ENCODE peak calls at places on chromosomes 16 and 17, in ten cellular contexts. D is A549, I is IMR-90, C is K562, N is uterus, W is HCT116, G is H54, R is esophagus squamous epithelium, E is ovary, M is suprapubic skin. L is an unnamed sample.
A peak's percentile ranks its signal among the peaks of the same experiment; 100 is the strongest.

GRCh38 chr17:62668091-62668804 is 40.8 kb downstream of the MRC2 start:
- DNase-seq in E (peak; percentile 9), I (no peak), N (no peak), D (no peak), G (no peak), M (peak; percentile 72), C (no peak), R (no peak), W (no peak), L (no peak)

GRCh38 chr17:68033636-68034451 is 1.7 kb upstream of the KPNA2 start:
- DNase-seq in I (peak; percentile 65), N (no peak), M (no peak), C (peak; percentile 48), G (peak; percentile 63), W (peak; percentile 65), E (no peak), D (peak; percentile 90), R (no peak), L (peak; percentile 17)

GRCh38 chr17:57338257-57338919 is 82.1 kb downstream of the MSI2 start:
- DNase-seq in N (no peak), R (no peak), E (no peak), G (no peak), W (no peak), C (no peak), M (no peak), D (no peak), I (no peak), L (no peak)

GRCh38 chr17:6361733-6362132 is 73.2 kb downstream of the AIPL1 start:
- DNase-seq in M (peak; percentile 2), D (peak; percentile 35), I (no peak), C (no peak), W (peak; percentile 24), N (no peak), E (no peak), R (no peak), G (no peak), L (peak; percentile 27)

GRCh38 chr16:28898266-28898665 is 20.0 kb downstream of the ATP2A1 start:
- DNase-seq in N (no peak), C (no peak), R (no peak), I (no peak), G (peak; percentile 61), W (no peak), D (no peak), M (no peak), E (no peak), L (no peak)

GRCh38 chr17:49696233-49696761 is 11.5 kb downstream of the SLC35B1 start:
- DNase-seq in M (no peak), N (no peak), C (no peak), G (no peak), D (no peak), R (no peak), E (no peak), I (peak; percentile 17), W (no peak), L (no peak)

GRCh38 chr17:82267575-82268379 is 5.7 kb downstream of the CSNK1D start:
- DNase-seq in E (peak; percentile 87), G (peak; percentile 97), C (peak; percentile 83), D (peak; percentile 94), M (peak; percentile 96), W (no peak), N (peak; percentile 91), R (peak; percentile 20), I (peak; percentile 96), L (peak; percentile 79)

GRCh38 chr17:27783951-27784350 is 16.4 kb downstream of the NOS2 start:
- DNase-seq in E (no peak), R (no peak), I (no peak), N (no peak), D (no peak), W (no peak), C (no peak), G (no peak), M (no peak), L (no peak)

GRCh38 chr16:56352351-56353053 is 72.8 kb downstream of the AMFR start:
- DNase-seq in I (no peak), G (no peak), N (peak; percentile 5), R (no peak), D (no peak), M (peak; percentile 67), W (no peak), E (peak; percentile 20), C (no peak), L (no peak)

GRCh38 chr17:1485748-1486376 is 6.6 kb downstream of the MYO1C start:
- DNase-seq in N (peak; percentile 72), G (peak; percentile 77), R (no peak), M (no peak), E (peak; percentile 79), D (peak; percentile 76), C (peak; percentile 47), I (peak; percentile 60), W (no peak), L (peak; percentile 53)

GRCh38 chr16:69563605-69564580 is 1.9 kb upstream of the NFAT5 start:
- DNase-seq in E (no peak), I (peak; percentile 65), C (peak; percentile 58), R (no peak), N (no peak), D (no peak), G (no peak), M (no peak), W (no peak), L (peak; percentile 59)

GRCh38 chr17:19238167-19238505 is 970 bp downstream of the EPN2 start:
- DNase-seq in E (peak; percentile 65), C (no peak), R (no peak), D (peak; percentile 58), M (no peak), G (peak; percentile 25), W (no peak), N (peak; percentile 51), I (no peak), L (peak; percentile 38)

GRCh38 chr16:85017151-85017550 is 5.8 kb upstream of the ZDHHC7 start:
- DNase-seq in M (no peak), I (peak; percentile 39), D (no peak), N (no peak), R (no peak), E (no peak), G (no peak), C (no peak), W (no peak), L (no peak)

GRCh38 chr17:17344507-17345293 is 41.5 kb downstream of the NT5M start:
- DNase-seq in C (no peak), I (no peak), E (peak; percentile 33), G (no peak), R (no peak), N (no peak), D (no peak), M (peak; percentile 71), W (no peak), L (no peak)

GRCh38 chr17:1592751-1593629 is 30.4 kb upstream of the PITPNA start:
- DNase-seq in W (no peak), M (no peak), R (no peak), G (no peak), D (no peak), E (no peak), C (peak; percentile 43), I (no peak), N (no peak), L (no peak)

GRCh38 chr17:79836952-79837887 is 2.0 kb downstream of the CBX4 start:
- DNase-seq in N (no peak), I (peak; percentile 74), M (no peak), W (peak; percentile 62), E (peak; percentile 66), C (peak; percentile 67), R (no peak), D (peak; percentile 80), G (peak; percentile 63), L (peak; percentile 78)
- TF ChIP-seq POLR2A in N (no peak), I (no peak), M (no peak), W (no peak), E (no peak), C (no peak), R (no peak), D (no peak), G (no peak), L (no peak)

GRCh38 chr16:88968589-88969280 is 8.3 kb downstream of the CBFA2T3 start:
- DNase-seq in I (no peak), C (no peak), W (no peak), N (no peak), D (no peak), E (no peak), G (no peak), R (no peak), M (no peak), L (no peak)
- TF ChIP-seq POLR2A in I (no peak), C (peak; percentile 44), W (no peak), N (no peak), D (no peak), E (no peak), G (no peak), R (no peak), M (no peak), L (no peak)

DNA sequence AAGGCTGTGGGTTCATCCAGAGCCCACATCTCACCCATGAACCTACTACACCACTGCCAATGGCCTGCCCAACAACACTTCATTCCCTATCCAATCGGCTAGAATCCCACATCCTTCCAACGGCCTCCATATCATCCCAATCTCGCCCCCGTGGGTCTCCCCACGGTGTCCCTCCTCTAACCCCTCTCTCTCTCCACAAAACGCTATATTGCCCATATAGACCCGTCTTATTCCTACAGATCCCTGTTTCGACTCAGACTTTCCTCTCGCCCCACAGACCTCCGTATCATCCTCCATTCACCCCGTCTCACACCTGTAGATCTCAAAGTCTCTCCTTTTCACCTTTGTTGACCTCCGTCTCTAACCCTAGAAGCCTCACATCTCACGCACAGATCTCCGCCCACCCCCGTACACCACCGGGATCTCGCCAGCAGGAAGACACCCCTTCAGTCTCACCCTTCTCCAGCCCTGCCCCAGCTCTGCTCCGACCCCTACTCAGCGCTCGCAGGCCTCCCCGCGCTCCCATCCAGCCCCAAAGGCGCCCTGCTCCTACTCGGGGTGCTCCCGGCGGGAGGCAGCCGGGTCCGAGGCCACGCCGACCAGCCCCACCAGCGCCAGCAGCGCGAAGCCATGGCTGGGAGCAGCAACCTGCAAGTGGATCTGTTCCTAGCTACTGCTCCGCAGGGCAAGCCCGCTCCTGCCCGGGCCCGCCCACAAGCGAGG is at the start of gene FDXR:
- DNase-seq in C (no peak), I (peak; percentile 3), G (no peak), M (no peak), E (peak; percentile 41), N (no peak), D (peak; percentile 60), W (no peak), R (no peak), L (no peak)
- TF ChIP-seq POLR2A in C (peak; percentile 56), I (no peak), G (peak; percentile 96), M (peak; percentile 23), E (peak; percentile 72), N (peak; percentile 74), D (peak; percentile 99), W (peak; percentile 97), R (no peak), L (no peak)

DNA sequence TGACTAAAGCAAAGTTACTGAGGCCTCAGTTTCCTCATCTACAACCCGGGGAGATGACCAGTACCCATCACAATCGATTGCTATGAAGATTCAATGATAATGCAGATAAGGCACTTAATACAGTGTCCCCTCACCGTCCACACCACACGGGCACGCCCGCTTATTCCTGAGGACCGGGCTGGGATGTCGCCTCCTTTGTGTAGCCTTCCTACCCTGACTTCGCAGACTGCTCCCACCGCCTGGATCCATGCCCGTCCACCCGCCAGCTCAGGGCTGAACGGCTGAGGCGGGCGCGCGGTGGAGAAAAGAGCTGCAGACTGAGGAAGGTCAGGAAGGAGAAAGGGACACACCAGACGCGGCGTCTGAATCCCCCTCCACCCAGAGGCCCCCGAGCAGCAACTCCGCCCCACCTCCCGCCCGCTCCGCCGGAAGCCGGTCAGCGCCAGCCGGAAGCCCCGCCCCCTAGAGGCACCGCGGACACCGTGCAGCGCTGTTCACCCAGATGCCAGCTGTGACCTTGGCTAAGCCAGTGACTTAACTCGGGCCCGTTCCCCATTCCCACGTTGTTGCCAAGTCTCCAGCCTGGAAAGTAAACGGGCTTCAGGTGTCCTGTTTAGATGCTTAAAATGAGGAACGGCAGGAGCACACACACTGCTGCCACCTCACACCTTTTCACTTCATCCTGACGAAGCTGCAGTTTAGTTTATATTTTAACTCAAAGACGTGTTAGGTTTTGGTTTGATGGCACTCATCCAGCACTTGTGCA is at the start of gene KRABD2:
- DNase-seq in R (peak; percentile 21), N (peak; percentile 80), C (peak; percentile 80), D (peak; percentile 99), M (peak; percentile 93), E (peak; percentile 92), G (peak; percentile 93), W (peak; percentile 76), I (peak; percentile 79), L (peak; percentile 89)
- TF ChIP-seq POLR2A in R (no peak), N (peak; percentile 69), C (peak; percentile 87), D (peak; percentile 93), M (peak; percentile 50), E (peak; percentile 51), G (peak; percentile 74), W (peak; percentile 50), I (peak; percentile 69), L (peak; percentile 73)

L was measured in erythroblast.